ENCODE peak calls at places on chromosomes 5 and 9, in seven cellular contexts. One of them, this sample, is unnamed.

GRCh38 chr5:121432-121831 is 29.5 kb downstream of the PLEKHG4B start:
- DNase-seq in endothelial cell: no peak
- DNase-seq in mesenteric fat pad: no peak
- DNase-seq in tibial nerve: no peak
- DNase-seq in anterior cingulate cortex: no peak
- DNase-seq in HCT116: no peak
- DNase-seq in mesothelial cell of epicardium: no peak
- DNase-seq in this sample: no peak

GRCh38 chr9:32783168-32783891 is at the start of gene TMEM215:
- DNase-seq in endothelial cell: peak
- DNase-seq in mesenteric fat pad: no peak
- DNase-seq in tibial nerve: no peak
- DNase-seq in anterior cingulate cortex: no peak
- DNase-seq in HCT116: no peak
- DNase-seq in mesothelial cell of epicardium: peak
- DNase-seq in this sample: peak

GRCh38 chr5:170523129-170523497 is 19.3 kb downstream of the KCNIP1 start:
- DNase-seq in endothelial cell: no peak
- DNase-seq in mesenteric fat pad: no peak
- DNase-seq in tibial nerve: no peak
- DNase-seq in anterior cingulate cortex: peak
- DNase-seq in HCT116: no peak
- DNase-seq in mesothelial cell of epicardium: no peak
- DNase-seq in this sample: no peak

GRCh38 chr5:135930029-135930948 is 24.5 kb downstream of the LECT2 start:
- DNase-seq in endothelial cell: peak
- DNase-seq in mesenteric fat pad: no peak
- DNase-seq in tibial nerve: no peak
- DNase-seq in anterior cingulate cortex: no peak
- DNase-seq in HCT116: no peak
- DNase-seq in mesothelial cell of epicardium: peak
- DNase-seq in this sample: no peak

GRCh38 chr9:76414656-76415055 is 20.4 kb upstream of the RFK start:
- DNase-seq in endothelial cell: no peak
- DNase-seq in mesenteric fat pad: no peak
- DNase-seq in tibial nerve: no peak
- DNase-seq in anterior cingulate cortex: no peak
- DNase-seq in HCT116: no peak
- DNase-seq in mesothelial cell of epicardium: no peak
- DNase-seq in this sample: no peak

GRCh38 chr5:139543423-139543991 is 17.6 kb upstream of the UBE2D2 start:
- DNase-seq in endothelial cell: peak
- DNase-seq in mesenteric fat pad: peak
- DNase-seq in tibial nerve: no peak
- DNase-seq in anterior cingulate cortex: peak
- DNase-seq in HCT116: no peak
- DNase-seq in mesothelial cell of epicardium: peak
- DNase-seq in this sample: peak

GRCh38 chr9:92715488-92716231 is 45.7 kb upstream of the IPPK start:
- DNase-seq in endothelial cell: no peak
- DNase-seq in mesenteric fat pad: no peak
- DNase-seq in tibial nerve: no peak
- DNase-seq in anterior cingulate cortex: no peak
- DNase-seq in HCT116: no peak
- DNase-seq in mesothelial cell of epicardium: no peak
- DNase-seq in this sample: no peak

GRCh38 chr9:136464241-136464640 is 18.6 kb downstream of the SEC16A start:
- DNase-seq in endothelial cell: no peak
- DNase-seq in mesenteric fat pad: no peak
- DNase-seq in tibial nerve: no peak
- DNase-seq in anterior cingulate cortex: no peak
- DNase-seq in HCT116: no peak
- DNase-seq in mesothelial cell of epicardium: no peak
- DNase-seq in this sample: no peak

GRCh38 chr5:154365823-154366222 is 80.0 kb upstream of the SAP30L start:
- DNase-seq in endothelial cell: no peak
- DNase-seq in mesenteric fat pad: no peak
- DNase-seq in tibial nerve: no peak
- DNase-seq in anterior cingulate cortex: no peak
- DNase-seq in HCT116: no peak
- DNase-seq in mesothelial cell of epicardium: no peak
- DNase-seq in this sample: no peak

GRCh38 chr9:126150411-126151030 is 176.1 kb upstream of the MVB12B start:
- DNase-seq in endothelial cell: peak
- DNase-seq in mesenteric fat pad: no peak
- DNase-seq in tibial nerve: no peak
- DNase-seq in anterior cingulate cortex: no peak
- DNase-seq in HCT116: no peak
- DNase-seq in mesothelial cell of epicardium: no peak
- DNase-seq in this sample: peak

GRCh38 chr9:106771618-106772017 is 91.3 kb upstream of the ZNF462 start:
- DNase-seq in endothelial cell: no peak
- DNase-seq in mesenteric fat pad: no peak
- DNase-seq in tibial nerve: no peak
- DNase-seq in anterior cingulate cortex: no peak
- DNase-seq in HCT116: no peak
- DNase-seq in mesothelial cell of epicardium: no peak
- DNase-seq in this sample: peak

GRCh38 chr9:68509689-68510088 is 31.0 kb downstream of the TMEM252 start:
- DNase-seq in endothelial cell: no peak
- DNase-seq in mesenteric fat pad: no peak
- DNase-seq in tibial nerve: no peak
- DNase-seq in anterior cingulate cortex: no peak
- DNase-seq in HCT116: no peak
- DNase-seq in mesothelial cell of epicardium: no peak
- DNase-seq in this sample: no peak

GRCh38 chr5:38922199-38922598 is 76.4 kb downstream of the OSMR start:
- DNase-seq in endothelial cell: peak
- DNase-seq in mesenteric fat pad: no peak
- DNase-seq in tibial nerve: peak
- DNase-seq in anterior cingulate cortex: peak
- DNase-seq in HCT116: peak
- DNase-seq in mesothelial cell of epicardium: peak
- DNase-seq in this sample: peak